ENCODE peak calls at places on chromosomes 7 and 10, in eight cellular contexts. One of them, this sample, is unnamed.

GRCh38 chr7:12281026-12281425 is 69.9 kb downstream of the TMEM106B start:
- DNase-seq in B cell: no peak
- DNase-seq in IMR-90: peak; percentile 5
- DNase-seq in stimulated activated CD8-positive, alpha-beta memory T cell treated with anti-CD3 and anti-CD28 coated beads, Interleukin-7, amount 100 ng/mL, for 4 hours: no peak
- DNase-seq in activated CD8-positive, alpha-beta memory T cell treated with anti-CD3 and anti-CD28 coated beads for 24 hours: no peak
- DNase-seq in pons: no peak
- DNase-seq in activated naive CD8-positive, alpha-beta T cell treated with anti-CD3 and anti-CD28 coated beads, Interleukin-2, amount 10 ng/mL, durations not matched to agents 7 days and 5 days: no peak
- DNase-seq in ACHN: no peak
- DNase-seq in this sample: no peak

GRCh38 chr7:4712371-4713182 is 30.5 kb downstream of the FOXK1 start:
- DNase-seq in IMR-90: peak; percentile 36
- DNase-seq in ACHN: no peak
- DNase-seq in pons: no peak
- DNase-seq in activated naive CD8-positive, alpha-beta T cell treated with anti-CD3 and anti-CD28 coated beads, Interleukin-2, amount 10 ng/mL, durations not matched to agents 7 days and 5 days: no peak
- DNase-seq in B cell: no peak
- DNase-seq in activated CD8-positive, alpha-beta memory T cell treated with anti-CD3 and anti-CD28 coated beads for 24 hours: no peak
- DNase-seq in stimulated activated CD8-positive, alpha-beta memory T cell treated with anti-CD3 and anti-CD28 coated beads, Interleukin-7, amount 100 ng/mL, for 4 hours: no peak
- DNase-seq in this sample: no peak

GRCh38 chr7:123612024-123612423 is 10.4 kb downstream of the ASB15 start:
- DNase-seq in IMR-90: no peak
- DNase-seq in stimulated activated CD8-positive, alpha-beta memory T cell treated with anti-CD3 and anti-CD28 coated beads, Interleukin-7, amount 100 ng/mL, for 4 hours: no peak
- DNase-seq in ACHN: no peak
- DNase-seq in B cell: no peak
- DNase-seq in activated CD8-positive, alpha-beta memory T cell treated with anti-CD3 and anti-CD28 coated beads for 24 hours: no peak
- DNase-seq in pons: no peak
- DNase-seq in activated naive CD8-positive, alpha-beta T cell treated with anti-CD3 and anti-CD28 coated beads, Interleukin-2, amount 10 ng/mL, durations not matched to agents 7 days and 5 days: no peak
- DNase-seq in this sample: no peak

GRCh38 chr10:123795846-123796590 is 95.6 kb downstream of the CPXM2 start:
- DNase-seq in pons: no peak
- DNase-seq in stimulated activated CD8-positive, alpha-beta memory T cell treated with anti-CD3 and anti-CD28 coated beads, Interleukin-7, amount 100 ng/mL, for 4 hours: no peak
- DNase-seq in ACHN: no peak
- DNase-seq in activated CD8-positive, alpha-beta memory T cell treated with anti-CD3 and anti-CD28 coated beads for 24 hours: no peak
- DNase-seq in IMR-90: no peak
- DNase-seq in activated naive CD8-positive, alpha-beta T cell treated with anti-CD3 and anti-CD28 coated beads, Interleukin-2, amount 10 ng/mL, durations not matched to agents 7 days and 5 days: no peak
- DNase-seq in B cell: no peak
- DNase-seq in this sample: no peak

GRCh38 chr10:73931767-73932624 is 21.1 kb downstream of the PLAU start:
- DNase-seq in IMR-90: no peak
- DNase-seq in activated CD8-positive, alpha-beta memory T cell treated with anti-CD3 and anti-CD28 coated beads for 24 hours: peak; percentile 77
- DNase-seq in activated naive CD8-positive, alpha-beta T cell treated with anti-CD3 and anti-CD28 coated beads, Interleukin-2, amount 10 ng/mL, durations not matched to agents 7 days and 5 days: peak; percentile 44
- DNase-seq in ACHN: no peak
- DNase-seq in pons: no peak
- DNase-seq in B cell: no peak
- DNase-seq in stimulated activated CD8-positive, alpha-beta memory T cell treated with anti-CD3 and anti-CD28 coated beads, Interleukin-7, amount 100 ng/mL, for 4 hours: peak; percentile 61
- DNase-seq in this sample: no peak

GRCh38 chr7:53744361-53744760 is 708.9 kb downstream of the POM121L12 start:
- DNase-seq in pons: no peak
- DNase-seq in ACHN: no peak
- DNase-seq in stimulated activated CD8-positive, alpha-beta memory T cell treated with anti-CD3 and anti-CD28 coated beads, Interleukin-7, amount 100 ng/mL, for 4 hours: no peak
- DNase-seq in activated CD8-positive, alpha-beta memory T cell treated with anti-CD3 and anti-CD28 coated beads for 24 hours: no peak
- DNase-seq in IMR-90: no peak
- DNase-seq in B cell: no peak
- DNase-seq in activated naive CD8-positive, alpha-beta T cell treated with anti-CD3 and anti-CD28 coated beads, Interleukin-2, amount 10 ng/mL, durations not matched to agents 7 days and 5 days: no peak
- DNase-seq in this sample: no peak

GRCh38 chr7:92988051-92988450 is 129.7 kb downstream of the SAMD9 start:
- DNase-seq in pons: peak; percentile 69
- DNase-seq in B cell: no peak
- DNase-seq in ACHN: peak; percentile 71
- DNase-seq in stimulated activated CD8-positive, alpha-beta memory T cell treated with anti-CD3 and anti-CD28 coated beads, Interleukin-7, amount 100 ng/mL, for 4 hours: no peak
- DNase-seq in activated CD8-positive, alpha-beta memory T cell treated with anti-CD3 and anti-CD28 coated beads for 24 hours: no peak
- DNase-seq in IMR-90: peak; percentile 78
- DNase-seq in activated naive CD8-positive, alpha-beta T cell treated with anti-CD3 and anti-CD28 coated beads, Interleukin-2, amount 10 ng/mL, durations not matched to agents 7 days and 5 days: no peak
- DNase-seq in this sample: no peak

GRCh38 chr10:23432639-23433038 is 6.2 kb upstream of the OTUD1 start:
- DNase-seq in IMR-90: no peak
- DNase-seq in activated naive CD8-positive, alpha-beta T cell treated with anti-CD3 and anti-CD28 coated beads, Interleukin-2, amount 10 ng/mL, durations not matched to agents 7 days and 5 days: no peak
- DNase-seq in stimulated activated CD8-positive, alpha-beta memory T cell treated with anti-CD3 and anti-CD28 coated beads, Interleukin-7, amount 100 ng/mL, for 4 hours: no peak
- DNase-seq in activated CD8-positive, alpha-beta memory T cell treated with anti-CD3 and anti-CD28 coated beads for 24 hours: no peak
- DNase-seq in pons: no peak
- DNase-seq in B cell: no peak
- DNase-seq in ACHN: no peak
- DNase-seq in this sample: no peak

GRCh38 chr7:17247357-17247756 is 51.1 kb upstream of the AHR start:
- DNase-seq in activated CD8-positive, alpha-beta memory T cell treated with anti-CD3 and anti-CD28 coated beads for 24 hours: no peak
- DNase-seq in pons: no peak
- DNase-seq in activated naive CD8-positive, alpha-beta T cell treated with anti-CD3 and anti-CD28 coated beads, Interleukin-2, amount 10 ng/mL, durations not matched to agents 7 days and 5 days: no peak
- DNase-seq in stimulated activated CD8-positive, alpha-beta memory T cell treated with anti-CD3 and anti-CD28 coated beads, Interleukin-7, amount 100 ng/mL, for 4 hours: no peak
- DNase-seq in IMR-90: no peak
- DNase-seq in ACHN: no peak
- DNase-seq in B cell: no peak
- DNase-seq in this sample: no peak

GRCh38 chr10:96305019-96305418 is 785 bp downstream of the DNTT start:
- DNase-seq in IMR-90: no peak
- DNase-seq in activated CD8-positive, alpha-beta memory T cell treated with anti-CD3 and anti-CD28 coated beads for 24 hours: no peak
- DNase-seq in stimulated activated CD8-positive, alpha-beta memory T cell treated with anti-CD3 and anti-CD28 coated beads, Interleukin-7, amount 100 ng/mL, for 4 hours: no peak
- DNase-seq in pons: no peak
- DNase-seq in activated naive CD8-positive, alpha-beta T cell treated with anti-CD3 and anti-CD28 coated beads, Interleukin-2, amount 10 ng/mL, durations not matched to agents 7 days and 5 days: no peak
- DNase-seq in B cell: no peak
- DNase-seq in ACHN: no peak
- DNase-seq in this sample: no peak

GRCh38 chr7:78489423-78489822 is 690.9 kb downstream of the PHTF2 start:
- DNase-seq in IMR-90: no peak
- DNase-seq in stimulated activated CD8-positive, alpha-beta memory T cell treated with anti-CD3 and anti-CD28 coated beads, Interleukin-7, amount 100 ng/mL, for 4 hours: no peak
- DNase-seq in activated CD8-positive, alpha-beta memory T cell treated with anti-CD3 and anti-CD28 coated beads for 24 hours: no peak
- DNase-seq in B cell: no peak
- DNase-seq in ACHN: no peak
- DNase-seq in activated naive CD8-positive, alpha-beta T cell treated with anti-CD3 and anti-CD28 coated beads, Interleukin-2, amount 10 ng/mL, durations not matched to agents 7 days and 5 days: no peak
- DNase-seq in pons: peak; percentile 70
- DNase-seq in this sample: no peak

GRCh38 chr10:124005091-124005490 is 88.3 kb downstream of the CHST15 start:
- DNase-seq in pons: no peak
- DNase-seq in activated naive CD8-positive, alpha-beta T cell treated with anti-CD3 and anti-CD28 coated beads, Interleukin-2, amount 10 ng/mL, durations not matched to agents 7 days and 5 days: no peak
- DNase-seq in IMR-90: no peak
- DNase-seq in activated CD8-positive, alpha-beta memory T cell treated with anti-CD3 and anti-CD28 coated beads for 24 hours: no peak
- DNase-seq in B cell: no peak
- DNase-seq in stimulated activated CD8-positive, alpha-beta memory T cell treated with anti-CD3 and anti-CD28 coated beads, Interleukin-7, amount 100 ng/mL, for 4 hours: no peak
- DNase-seq in ACHN: no peak
- DNase-seq in this sample: no peak

GRCh38 chr7:141231018-141231792 is 157.3 kb downstream of the TMEM178B start:
- DNase-seq in activated CD8-positive, alpha-beta memory T cell treated with anti-CD3 and anti-CD28 coated beads for 24 hours: no peak
- DNase-seq in pons: peak; percentile 61
- DNase-seq in IMR-90: peak; percentile 19
- DNase-seq in B cell: no peak
- DNase-seq in stimulated activated CD8-positive, alpha-beta memory T cell treated with anti-CD3 and anti-CD28 coated beads, Interleukin-7, amount 100 ng/mL, for 4 hours: no peak
- DNase-seq in activated naive CD8-positive, alpha-beta T cell treated with anti-CD3 and anti-CD28 coated beads, Interleukin-2, amount 10 ng/mL, durations not matched to agents 7 days and 5 days: no peak
- DNase-seq in ACHN: peak; percentile 55
- DNase-seq in this sample: no peak

GRCh38 chr10:123301077-123301875 is 147.1 kb downstream of the BUB3 start:
- DNase-seq in B cell: no peak
- DNase-seq in IMR-90: no peak
- DNase-seq in ACHN: peak; percentile 50
- DNase-seq in activated naive CD8-positive, alpha-beta T cell treated with anti-CD3 and anti-CD28 coated beads, Interleukin-2, amount 10 ng/mL, durations not matched to agents 7 days and 5 days: no peak
- DNase-seq in activated CD8-positive, alpha-beta memory T cell treated with anti-CD3 and anti-CD28 coated beads for 24 hours: no peak
- DNase-seq in pons: peak; percentile 93
- DNase-seq in stimulated activated CD8-positive, alpha-beta memory T cell treated with anti-CD3 and anti-CD28 coated beads, Interleukin-7, amount 100 ng/mL, for 4 hours: no peak
- DNase-seq in this sample: no peak

GRCh38 chr7:50450691-50451051 is 521 bp upstream of the FIGNL1 start:
- DNase-seq in activated naive CD8-positive, alpha-beta T cell treated with anti-CD3 and anti-CD28 coated beads, Interleukin-2, amount 10 ng/mL, durations not matched to agents 7 days and 5 days: peak; percentile 62
- DNase-seq in ACHN: no peak
- DNase-seq in stimulated activated CD8-positive, alpha-beta memory T cell treated with anti-CD3 and anti-CD28 coated beads, Interleukin-7, amount 100 ng/mL, for 4 hours: peak; percentile 21
- DNase-seq in activated CD8-positive, alpha-beta memory T cell treated with anti-CD3 and anti-CD28 coated beads for 24 hours: no peak
- DNase-seq in pons: no peak
- DNase-seq in IMR-90: no peak
- DNase-seq in B cell: no peak
- DNase-seq in this sample: no peak

GRCh38 chr10:35942052-35942451 is 300.0 kb upstream of the FZD8 start:
- DNase-seq in stimulated activated CD8-positive, alpha-beta memory T cell treated with anti-CD3 and anti-CD28 coated beads, Interleukin-7, amount 100 ng/mL, for 4 hours: no peak
- DNase-seq in ACHN: no peak
- DNase-seq in activated naive CD8-positive, alpha-beta T cell treated with anti-CD3 and anti-CD28 coated beads, Interleukin-2, amount 10 ng/mL, durations not matched to agents 7 days and 5 days: no peak
- DNase-seq in B cell: no peak
- DNase-seq in pons: no peak
- DNase-seq in IMR-90: no peak
- DNase-seq in activated CD8-positive, alpha-beta memory T cell treated with anti-CD3 and anti-CD28 coated beads for 24 hours: no peak
- DNase-seq in this sample: no peak

GRCh38 chr7:7536396-7537019 is 835 bp upstream of the COL28A1 start:
- DNase-seq in ACHN: no peak
- DNase-seq in B cell: no peak
- DNase-seq in activated naive CD8-positive, alpha-beta T cell treated with anti-CD3 and anti-CD28 coated beads, Interleukin-2, amount 10 ng/mL, durations not matched to agents 7 days and 5 days: no peak
- DNase-seq in IMR-90: no peak
- DNase-seq in activated CD8-positive, alpha-beta memory T cell treated with anti-CD3 and anti-CD28 coated beads for 24 hours: no peak
- DNase-seq in stimulated activated CD8-positive, alpha-beta memory T cell treated with anti-CD3 and anti-CD28 coated beads, Interleukin-7, amount 100 ng/mL, for 4 hours: no peak
- DNase-seq in pons: no peak
- DNase-seq in this sample: no peak

GRCh38 chr7:100583132-100584045 is 2.5 kb downstream of the LRCH4 start:
- DNase-seq in activated CD8-positive, alpha-beta memory T cell treated with anti-CD3 and anti-CD28 coated beads for 24 hours: peak; percentile 85
- DNase-seq in stimulated activated CD8-positive, alpha-beta memory T cell treated with anti-CD3 and anti-CD28 coated beads, Interleukin-7, amount 100 ng/mL, for 4 hours: peak; percentile 52
- DNase-seq in ACHN: no peak
- DNase-seq in activated naive CD8-positive, alpha-beta T cell treated with anti-CD3 and anti-CD28 coated beads, Interleukin-2, amount 10 ng/mL, durations not matched to agents 7 days and 5 days: peak; percentile 79
- DNase-seq in pons: peak; percentile 67
- DNase-seq in B cell: peak; percentile 69
- DNase-seq in IMR-90: peak; percentile 67
- DNase-seq in this sample: peak; percentile 32

GRCh38 chr7:3300221-3300650 is 816 bp upstream of the SDK1 start:
- DNase-seq in pons: no peak
- DNase-seq in stimulated activated CD8-positive, alpha-beta memory T cell treated with anti-CD3 and anti-CD28 coated beads, Interleukin-7, amount 100 ng/mL, for 4 hours: no peak
- DNase-seq in activated naive CD8-positive, alpha-beta T cell treated with anti-CD3 and anti-CD28 coated beads, Interleukin-2, amount 10 ng/mL, durations not matched to agents 7 days and 5 days: no peak
- DNase-seq in IMR-90: peak; percentile 15
- DNase-seq in ACHN: peak; percentile 41
- DNase-seq in B cell: peak; percentile 13
- DNase-seq in activated CD8-positive, alpha-beta memory T cell treated with anti-CD3 and anti-CD28 coated beads for 24 hours: no peak
- DNase-seq in this sample: no peak

GRCh38 chr7:124429923-124430322 is 335.7 kb downstream of the GPR37 start:
- DNase-seq in activated CD8-positive, alpha-beta memory T cell treated with anti-CD3 and anti-CD28 coated beads for 24 hours: no peak
- DNase-seq in IMR-90: no peak
- DNase-seq in ACHN: no peak
- DNase-seq in stimulated activated CD8-positive, alpha-beta memory T cell treated with anti-CD3 and anti-CD28 coated beads, Interleukin-7, amount 100 ng/mL, for 4 hours: no peak
- DNase-seq in activated naive CD8-positive, alpha-beta T cell treated with anti-CD3 and anti-CD28 coated beads, Interleukin-2, amount 10 ng/mL, durations not matched to agents 7 days and 5 days: no peak
- DNase-seq in pons: no peak
- DNase-seq in B cell: no peak
- DNase-seq in this sample: no peak

GRCh38 chr7:106466867-106467266 is 182.1 kb upstream of the NAMPT start:
- DNase-seq in ACHN: no peak
- DNase-seq in stimulated activated CD8-positive, alpha-beta memory T cell treated with anti-CD3 and anti-CD28 coated beads, Interleukin-7, amount 100 ng/mL, for 4 hours: no peak
- DNase-seq in IMR-90: no peak
- DNase-seq in activated CD8-positive, alpha-beta memory T cell treated with anti-CD3 and anti-CD28 coated beads for 24 hours: no peak
- DNase-seq in activated naive CD8-positive, alpha-beta T cell treated with anti-CD3 and anti-CD28 coated beads, Interleukin-2, amount 10 ng/mL, durations not matched to agents 7 days and 5 days: no peak
- DNase-seq in pons: no peak
- DNase-seq in B cell: no peak
- DNase-seq in this sample: no peak

GRCh38 chr10:49534670-49535381 is 4.1 kb downstream of the ERCC6 start:
- DNase-seq in B cell: peak; percentile 26
- DNase-seq in pons: peak; percentile 33
- DNase-seq in activated CD8-positive, alpha-beta memory T cell treated with anti-CD3 and anti-CD28 coated beads for 24 hours: no peak
- DNase-seq in stimulated activated CD8-positive, alpha-beta memory T cell treated with anti-CD3 and anti-CD28 coated beads, Interleukin-7, amount 100 ng/mL, for 4 hours: no peak
- DNase-seq in IMR-90: peak; percentile 78
- DNase-seq in ACHN: no peak
- DNase-seq in activated naive CD8-positive, alpha-beta T cell treated with anti-CD3 and anti-CD28 coated beads, Interleukin-2, amount 10 ng/mL, durations not matched to agents 7 days and 5 days: no peak
- DNase-seq in this sample: no peak

GRCh38 chr10:266974-267425 is 131.7 kb downstream of the ZMYND11 start:
- DNase-seq in stimulated activated CD8-positive, alpha-beta memory T cell treated with anti-CD3 and anti-CD28 coated beads, Interleukin-7, amount 100 ng/mL, for 4 hours: no peak
- DNase-seq in activated naive CD8-positive, alpha-beta T cell treated with anti-CD3 and anti-CD28 coated beads, Interleukin-2, amount 10 ng/mL, durations not matched to agents 7 days and 5 days: no peak
- DNase-seq in IMR-90: peak; percentile 51
- DNase-seq in B cell: no peak
- DNase-seq in pons: no peak
- DNase-seq in activated CD8-positive, alpha-beta memory T cell treated with anti-CD3 and anti-CD28 coated beads for 24 hours: no peak
- DNase-seq in ACHN: no peak
- DNase-seq in this sample: no peak

GRCh38 chr7:99112097-99112496 is 31.8 kb downstream of the SMURF1 start:
- DNase-seq in IMR-90: no peak
- DNase-seq in B cell: peak; percentile 22
- DNase-seq in activated CD8-positive, alpha-beta memory T cell treated with anti-CD3 and anti-CD28 coated beads for 24 hours: no peak
- DNase-seq in pons: no peak
- DNase-seq in activated naive CD8-positive, alpha-beta T cell treated with anti-CD3 and anti-CD28 coated beads, Interleukin-2, amount 10 ng/mL, durations not matched to agents 7 days and 5 days: no peak
- DNase-seq in stimulated activated CD8-positive, alpha-beta memory T cell treated with anti-CD3 and anti-CD28 coated beads, Interleukin-7, amount 100 ng/mL, for 4 hours: no peak
- DNase-seq in ACHN: peak; percentile 33
- DNase-seq in this sample: no peak

GRCh38 chr10:13877154-13877909 is 290.6 kb downstream of the PRPF18 start:
- DNase-seq in IMR-90: peak; percentile 57
- DNase-seq in B cell: no peak
- DNase-seq in pons: no peak
- DNase-seq in activated naive CD8-positive, alpha-beta T cell treated with anti-CD3 and anti-CD28 coated beads, Interleukin-2, amount 10 ng/mL, durations not matched to agents 7 days and 5 days: no peak
- DNase-seq in activated CD8-positive, alpha-beta memory T cell treated with anti-CD3 and anti-CD28 coated beads for 24 hours: no peak
- DNase-seq in stimulated activated CD8-positive, alpha-beta memory T cell treated with anti-CD3 and anti-CD28 coated beads, Interleukin-7, amount 100 ng/mL, for 4 hours: no peak
- DNase-seq in ACHN: no peak
- DNase-seq in this sample: no peak

GRCh38 chr7:14598978-14599377 is 303.6 kb downstream of the DGKB start:
- DNase-seq in B cell: no peak
- DNase-seq in IMR-90: peak; percentile 60
- DNase-seq in stimulated activated CD8-positive, alpha-beta memory T cell treated with anti-CD3 and anti-CD28 coated beads, Interleukin-7, amount 100 ng/mL, for 4 hours: no peak
- DNase-seq in ACHN: no peak
- DNase-seq in activated CD8-positive, alpha-beta memory T cell treated with anti-CD3 and anti-CD28 coated beads for 24 hours: no peak
- DNase-seq in pons: no peak
- DNase-seq in activated naive CD8-positive, alpha-beta T cell treated with anti-CD3 and anti-CD28 coated beads, Interleukin-2, amount 10 ng/mL, durations not matched to agents 7 days and 5 days: no peak
- DNase-seq in this sample: no peak

GRCh38 chr7:128783143-128783799 is 7.7 kb upstream of the OPN1SW start:
- DNase-seq in activated CD8-positive, alpha-beta memory T cell treated with anti-CD3 and anti-CD28 coated beads for 24 hours: no peak
- DNase-seq in ACHN: no peak
- DNase-seq in IMR-90: peak; percentile 89
- DNase-seq in B cell: no peak
- DNase-seq in stimulated activated CD8-positive, alpha-beta memory T cell treated with anti-CD3 and anti-CD28 coated beads, Interleukin-7, amount 100 ng/mL, for 4 hours: no peak
- DNase-seq in pons: peak; percentile 61
- DNase-seq in activated naive CD8-positive, alpha-beta T cell treated with anti-CD3 and anti-CD28 coated beads, Interleukin-2, amount 10 ng/mL, durations not matched to agents 7 days and 5 days: no peak
- DNase-seq in this sample: no peak

GRCh38 chr10:92545556-92545955 is 28.3 kb downstream of the IDE start:
- DNase-seq in IMR-90: no peak
- DNase-seq in activated CD8-positive, alpha-beta memory T cell treated with anti-CD3 and anti-CD28 coated beads for 24 hours: no peak
- DNase-seq in pons: no peak
- DNase-seq in stimulated activated CD8-positive, alpha-beta memory T cell treated with anti-CD3 and anti-CD28 coated beads, Interleukin-7, amount 100 ng/mL, for 4 hours: no peak
- DNase-seq in ACHN: no peak
- DNase-seq in B cell: no peak
- DNase-seq in activated naive CD8-positive, alpha-beta T cell treated with anti-CD3 and anti-CD28 coated beads, Interleukin-2, amount 10 ng/mL, durations not matched to agents 7 days and 5 days: no peak
- DNase-seq in this sample: no peak

GRCh38 chr10:86880971-86881370 is 76.4 kb downstream of the MMRN2 start:
- DNase-seq in IMR-90: no peak
- DNase-seq in pons: no peak
- DNase-seq in activated CD8-positive, alpha-beta memory T cell treated with anti-CD3 and anti-CD28 coated beads for 24 hours: no peak
- DNase-seq in activated naive CD8-positive, alpha-beta T cell treated with anti-CD3 and anti-CD28 coated beads, Interleukin-2, amount 10 ng/mL, durations not matched to agents 7 days and 5 days: no peak
- DNase-seq in ACHN: no peak
- DNase-seq in stimulated activated CD8-positive, alpha-beta memory T cell treated with anti-CD3 and anti-CD28 coated beads, Interleukin-7, amount 100 ng/mL, for 4 hours: no peak
- DNase-seq in B cell: no peak
- DNase-seq in this sample: no peak

GRCh38 chr7:91267558-91267955 is 3.3 kb downstream of the FZD1 start:
- DNase-seq in IMR-90: peak; percentile 75
- DNase-seq in activated naive CD8-positive, alpha-beta T cell treated with anti-CD3 and anti-CD28 coated beads, Interleukin-2, amount 10 ng/mL, durations not matched to agents 7 days and 5 days: no peak
- DNase-seq in ACHN: no peak
- DNase-seq in activated CD8-positive, alpha-beta memory T cell treated with anti-CD3 and anti-CD28 coated beads for 24 hours: no peak
- DNase-seq in stimulated activated CD8-positive, alpha-beta memory T cell treated with anti-CD3 and anti-CD28 coated beads, Interleukin-7, amount 100 ng/mL, for 4 hours: no peak
- DNase-seq in pons: no peak
- DNase-seq in B cell: no peak
- DNase-seq in this sample: no peak

GRCh38 chr10:128026620-128027281 is 99.5 kb downstream of the MKI67 start:
- DNase-seq in activated CD8-positive, alpha-beta memory T cell treated with anti-CD3 and anti-CD28 coated beads for 24 hours: no peak
- DNase-seq in B cell: no peak
- DNase-seq in pons: no peak
- DNase-seq in activated naive CD8-positive, alpha-beta T cell treated with anti-CD3 and anti-CD28 coated beads, Interleukin-2, amount 10 ng/mL, durations not matched to agents 7 days and 5 days: no peak
- DNase-seq in stimulated activated CD8-positive, alpha-beta memory T cell treated with anti-CD3 and anti-CD28 coated beads, Interleukin-7, amount 100 ng/mL, for 4 hours: peak; percentile 28
- DNase-seq in ACHN: no peak
- DNase-seq in IMR-90: no peak
- DNase-seq in this sample: no peak

GRCh38 chr10:47173929-47174442 is 126.0 kb upstream of the GDF10 start:
- DNase-seq in pons: no peak
- DNase-seq in stimulated activated CD8-positive, alpha-beta memory T cell treated with anti-CD3 and anti-CD28 coated beads, Interleukin-7, amount 100 ng/mL, for 4 hours: no peak
- DNase-seq in IMR-90: no peak
- DNase-seq in ACHN: no peak
- DNase-seq in activated CD8-positive, alpha-beta memory T cell treated with anti-CD3 and anti-CD28 coated beads for 24 hours: no peak
- DNase-seq in B cell: no peak
- DNase-seq in activated naive CD8-positive, alpha-beta T cell treated with anti-CD3 and anti-CD28 coated beads, Interleukin-2, amount 10 ng/mL, durations not matched to agents 7 days and 5 days: no peak
- DNase-seq in this sample: no peak

GRCh38 chr10:120131183-120131582 is 238.7 kb downstream of the SEC23IP start:
- DNase-seq in stimulated activated CD8-positive, alpha-beta memory T cell treated with anti-CD3 and anti-CD28 coated beads, Interleukin-7, amount 100 ng/mL, for 4 hours: no peak
- DNase-seq in IMR-90: no peak
- DNase-seq in activated naive CD8-positive, alpha-beta T cell treated with anti-CD3 and anti-CD28 coated beads, Interleukin-2, amount 10 ng/mL, durations not matched to agents 7 days and 5 days: no peak
- DNase-seq in B cell: no peak
- DNase-seq in ACHN: peak; percentile 49
- DNase-seq in pons: no peak
- DNase-seq in activated CD8-positive, alpha-beta memory T cell treated with anti-CD3 and anti-CD28 coated beads for 24 hours: no peak
- DNase-seq in this sample: no peak

GRCh38 chr7:34165466-34165865 is 260.1 kb downstream of the BMPER start:
- DNase-seq in ACHN: no peak
- DNase-seq in activated naive CD8-positive, alpha-beta T cell treated with anti-CD3 and anti-CD28 coated beads, Interleukin-2, amount 10 ng/mL, durations not matched to agents 7 days and 5 days: no peak
- DNase-seq in pons: peak; percentile 28
- DNase-seq in IMR-90: peak; percentile 32
- DNase-seq in stimulated activated CD8-positive, alpha-beta memory T cell treated with anti-CD3 and anti-CD28 coated beads, Interleukin-7, amount 100 ng/mL, for 4 hours: no peak
- DNase-seq in B cell: no peak
- DNase-seq in activated CD8-positive, alpha-beta memory T cell treated with anti-CD3 and anti-CD28 coated beads for 24 hours: no peak
- DNase-seq in this sample: no peak